ENCODE peak calls at places on chromosomes 2 and 18, in four cellular contexts. One of them, this sample, is unnamed.

GRCh38 chr2:166138144-166138543 is 10.3 kb upstream of the SCN1A start:
- DNase-seq in stimulated activated CD4-positive, alpha-beta T cell treated with anti-CD3 and anti-CD28 coated beads, Interleukin-1b, Interleukin-23, amount 100 ng/mL, for 1 hour: no peak
- DNase-seq in GM12891: no peak
- DNase-seq in lung: no peak
- DNase-seq in this sample: no peak

GRCh38 chr2:108589786-108590185 is 55.5 kb downstream of the LIMS1 start:
- DNase-seq in stimulated activated CD4-positive, alpha-beta T cell treated with anti-CD3 and anti-CD28 coated beads, Interleukin-1b, Interleukin-23, amount 100 ng/mL, for 1 hour: no peak
- DNase-seq in lung: no peak
- DNase-seq in GM12891: no peak
- DNase-seq in this sample: no peak

GRCh38 chr2:15425707-15426106 is 135.4 kb downstream of the NBAS start:
- DNase-seq in stimulated activated CD4-positive, alpha-beta T cell treated with anti-CD3 and anti-CD28 coated beads, Interleukin-1b, Interleukin-23, amount 100 ng/mL, for 1 hour: no peak
- DNase-seq in lung: no peak
- DNase-seq in GM12891: no peak
- DNase-seq in this sample: no peak

GRCh38 chr2:106292627-106293026 is 98.5 kb upstream of the UXS1 start:
- DNase-seq in lung: no peak
- DNase-seq in stimulated activated CD4-positive, alpha-beta T cell treated with anti-CD3 and anti-CD28 coated beads, Interleukin-1b, Interleukin-23, amount 100 ng/mL, for 1 hour: no peak
- DNase-seq in GM12891: no peak
- DNase-seq in this sample: no peak

GRCh38 chr18:39271654-39272053 is 1706.1 kb upstream of the CELF4 start:
- DNase-seq in lung: no peak
- DNase-seq in GM12891: no peak
- DNase-seq in stimulated activated CD4-positive, alpha-beta T cell treated with anti-CD3 and anti-CD28 coated beads, Interleukin-1b, Interleukin-23, amount 100 ng/mL, for 1 hour: no peak
- DNase-seq in this sample: no peak

GRCh38 chr2:96144481-96145027 is 686 bp downstream of the DUSP2 start:
- DNase-seq in stimulated activated CD4-positive, alpha-beta T cell treated with anti-CD3 and anti-CD28 coated beads, Interleukin-1b, Interleukin-23, amount 100 ng/mL, for 1 hour: peak
- DNase-seq in lung: no peak
- DNase-seq in GM12891: no peak
- DNase-seq in this sample: no peak

GRCh38 chr2:30235859-30236535 is 4.7 kb downstream of the LBH start:
- DNase-seq in lung: no peak
- DNase-seq in GM12891: peak
- DNase-seq in stimulated activated CD4-positive, alpha-beta T cell treated with anti-CD3 and anti-CD28 coated beads, Interleukin-1b, Interleukin-23, amount 100 ng/mL, for 1 hour: no peak
- DNase-seq in this sample: no peak

GRCh38 chr2:238700122-238700457 is 147.8 kb upstream of the TWIST2 start:
- DNase-seq in lung: peak
- DNase-seq in GM12891: no peak
- DNase-seq in stimulated activated CD4-positive, alpha-beta T cell treated with anti-CD3 and anti-CD28 coated beads, Interleukin-1b, Interleukin-23, amount 100 ng/mL, for 1 hour: no peak
- DNase-seq in this sample: no peak

GRCh38 chr2:176675557-176676256 is 406.5 kb downstream of the MTX2 start:
- DNase-seq in GM12891: no peak
- DNase-seq in lung: no peak
- DNase-seq in stimulated activated CD4-positive, alpha-beta T cell treated with anti-CD3 and anti-CD28 coated beads, Interleukin-1b, Interleukin-23, amount 100 ng/mL, for 1 hour: no peak
- DNase-seq in this sample: no peak

GRCh38 chr18:27977009-27977408 is 199.9 kb downstream of the CDH2 start:
- DNase-seq in lung: no peak
- DNase-seq in GM12891: no peak
- DNase-seq in stimulated activated CD4-positive, alpha-beta T cell treated with anti-CD3 and anti-CD28 coated beads, Interleukin-1b, Interleukin-23, amount 100 ng/mL, for 1 hour: no peak
- DNase-seq in this sample: no peak

GRCh38 chr2:146817613-146818012 is 1027.2 kb upstream of the ACVR2A start:
- DNase-seq in lung: no peak
- DNase-seq in stimulated activated CD4-positive, alpha-beta T cell treated with anti-CD3 and anti-CD28 coated beads, Interleukin-1b, Interleukin-23, amount 100 ng/mL, for 1 hour: no peak
- DNase-seq in GM12891: no peak
- DNase-seq in this sample: no peak

GRCh38 chr2:85971369-85971768 is 82.6 kb upstream of the ST3GAL5 start:
- DNase-seq in GM12891: no peak
- DNase-seq in lung: no peak
- DNase-seq in stimulated activated CD4-positive, alpha-beta T cell treated with anti-CD3 and anti-CD28 coated beads, Interleukin-1b, Interleukin-23, amount 100 ng/mL, for 1 hour: no peak
- DNase-seq in this sample: no peak

GRCh38 chr2:127175406-127175805 is 44.7 kb downstream of the CYP27C1 start:
- DNase-seq in lung: no peak
- DNase-seq in stimulated activated CD4-positive, alpha-beta T cell treated with anti-CD3 and anti-CD28 coated beads, Interleukin-1b, Interleukin-23, amount 100 ng/mL, for 1 hour: no peak
- DNase-seq in GM12891: no peak
- DNase-seq in this sample: peak

GRCh38 chr2:21055451-21055850 is 11.6 kb upstream of the APOB start:
- DNase-seq in GM12891: no peak
- DNase-seq in stimulated activated CD4-positive, alpha-beta T cell treated with anti-CD3 and anti-CD28 coated beads, Interleukin-1b, Interleukin-23, amount 100 ng/mL, for 1 hour: no peak
- DNase-seq in lung: no peak
- DNase-seq in this sample: no peak

GRCh38 chr2:233974530-233975071 is 57.4 kb downstream of the TRPM8 start:
- DNase-seq in stimulated activated CD4-positive, alpha-beta T cell treated with anti-CD3 and anti-CD28 coated beads, Interleukin-1b, Interleukin-23, amount 100 ng/mL, for 1 hour: no peak
- DNase-seq in GM12891: no peak
- DNase-seq in lung: peak
- DNase-seq in this sample: peak

GRCh38 chr2:71895320-71896161 is 252.1 kb downstream of the CYP26B1 start:
- DNase-seq in GM12891: no peak
- DNase-seq in stimulated activated CD4-positive, alpha-beta T cell treated with anti-CD3 and anti-CD28 coated beads, Interleukin-1b, Interleukin-23, amount 100 ng/mL, for 1 hour: no peak
- DNase-seq in lung: peak
- DNase-seq in this sample: no peak

GRCh38 chr2:133988316-133988891 is 265.5 kb upstream of the MGAT5 start:
- DNase-seq in GM12891: no peak
- DNase-seq in lung: no peak
- DNase-seq in stimulated activated CD4-positive, alpha-beta T cell treated with anti-CD3 and anti-CD28 coated beads, Interleukin-1b, Interleukin-23, amount 100 ng/mL, for 1 hour: no peak
- DNase-seq in this sample: no peak

GRCh38 chr2:231533086-231533776 is 3.0 kb upstream of the NMUR1 start:
- DNase-seq in lung: no peak
- DNase-seq in GM12891: no peak
- DNase-seq in stimulated activated CD4-positive, alpha-beta T cell treated with anti-CD3 and anti-CD28 coated beads, Interleukin-1b, Interleukin-23, amount 100 ng/mL, for 1 hour: no peak
- DNase-seq in this sample: no peak

GRCh38 chr2:218217366-218218309 is 649 bp downstream of the ARPC2 start:
- DNase-seq in GM12891: peak
- DNase-seq in stimulated activated CD4-positive, alpha-beta T cell treated with anti-CD3 and anti-CD28 coated beads, Interleukin-1b, Interleukin-23, amount 100 ng/mL, for 1 hour: peak
- DNase-seq in lung: peak
- DNase-seq in this sample: peak

This sample was measured in GOT3.